ENCODE peak calls at places on chromosomes 1 and 21, in seven cellular contexts. A is foreskin fibroblast, R is psoas muscle, H is testis, F is GM23338, N is nephron progenitor cell, U is progenitor cell of endocrine pancreas. B is an unnamed sample.

GRCh38 chr21:28547795-28548194 is 444.9 kb downstream of the LTN1 start:
- DNase-seq in A (peak; percentile 26), R (peak; percentile 50), H (no peak), F (no peak), N (no peak), U (no peak), B (no peak)

GRCh38 chr1:202343652-202344349 is 2.1 kb upstream of the UBE2T start:
- DNase-seq in A (peak; percentile 61), R (no peak), H (no peak), F (peak; percentile 81), N (no peak), U (no peak), B (no peak)

GRCh38 chr21:45253180-45253579 is 34.5 kb downstream of the POFUT2 start:
- DNase-seq in A (no peak), R (peak; percentile 28), H (no peak), F (no peak), N (no peak), U (peak; percentile 6), B (no peak)

GRCh38 chr1:199313444-199313843 is 674.6 kb downstream of the PTPRC start:
- DNase-seq in A (peak; percentile 28), R (no peak), H (no peak), F (no peak), N (no peak), U (no peak), B (no peak)

GRCh38 chr1:21579788-21580187 is 70.6 kb downstream of the ALPL start:
- DNase-seq in A (no peak), R (no peak), H (no peak), F (no peak), N (no peak), U (no peak), B (no peak)

GRCh38 chr21:35340273-35340672 is 291.2 kb upstream of the RUNX1 start:
- DNase-seq in A (no peak), R (no peak), H (no peak), F (no peak), N (no peak), U (no peak), B (no peak)

GRCh38 chr1:198156111-198156744 is 570 bp upstream of the NEK7 start:
- DNase-seq in A (peak; percentile 90), R (peak; percentile 56), H (peak; percentile 86), F (peak; percentile 84), N (peak; percentile 67), U (peak; percentile 35), B (no peak)

GRCh38 chr1:106290805-106291537 is 765.5 kb upstream of the PRMT6 start:
- DNase-seq in A (no peak), R (no peak), H (peak; percentile 50), F (no peak), N (no peak), U (no peak), B (no peak)

GRCh38 chr1:9108056-9108665 is 20.7 kb downstream of the GPR157 start:
- DNase-seq in A (no peak), R (peak; percentile 37), H (no peak), F (no peak), N (no peak), U (no peak), B (no peak)

GRCh38 chr1:209659909-209660308 is 7.7 kb upstream of the LAMB3 start:
- DNase-seq in A (peak; percentile 43), R (no peak), H (no peak), F (no peak), N (no peak), U (no peak), B (no peak)

GRCh38 chr1:154414606-154415005 is 9.5 kb downstream of the IL6R start:
- DNase-seq in A (no peak), R (peak; percentile 95), H (peak; percentile 60), F (no peak), N (no peak), U (no peak), B (no peak)

GRCh38 chr1:30803562-30803961 is 46.0 kb upstream of the LAPTM5 start:
- DNase-seq in A (no peak), R (no peak), H (no peak), F (no peak), N (no peak), U (no peak), B (no peak)

GRCh38 chr1:241375906-241376305 is 18.9 kb upstream of the RGS7 start:
- DNase-seq in A (no peak), R (no peak), H (no peak), F (no peak), N (no peak), U (no peak), B (no peak)

GRCh38 chr1:232726048-232726779 is 79.0 kb upstream of the MAP10 start:
- DNase-seq in A (no peak), R (no peak), H (no peak), F (peak; percentile 53), N (no peak), U (no peak), B (no peak)

GRCh38 chr1:39107891-39108290 is 81.7 kb downstream of the NDUFS5 start:
- DNase-seq in A (no peak), R (no peak), H (no peak), F (no peak), N (no peak), U (no peak), B (no peak)

GRCh38 chr1:165053273-165053835 is 303.2 kb downstream of the LMX1A start:
- DNase-seq in A (no peak), R (no peak), H (no peak), F (peak; percentile 56), N (no peak), U (no peak), B (no peak)

GRCh38 chr1:29380532-29380931 is 144.2 kb downstream of the PTPRU start:
- DNase-seq in A (peak; percentile 49), R (no peak), H (no peak), F (no peak), N (no peak), U (peak; percentile 2), B (no peak)

GRCh38 chr1:16677552-16678423 is 11.0 kb upstream of the RNU1-3 start:
- DNase-seq in A (peak; percentile 58), R (peak; percentile 62), H (no peak), F (peak; percentile 81), N (peak; percentile 50), U (no peak), B (no peak)

GRCh38 chr1:223792046-223792445 is 53.7 kb downstream of the TP53BP2 start:
- DNase-seq in A (no peak), R (no peak), H (no peak), F (no peak), N (no peak), U (no peak), B (no peak)

DNA sequence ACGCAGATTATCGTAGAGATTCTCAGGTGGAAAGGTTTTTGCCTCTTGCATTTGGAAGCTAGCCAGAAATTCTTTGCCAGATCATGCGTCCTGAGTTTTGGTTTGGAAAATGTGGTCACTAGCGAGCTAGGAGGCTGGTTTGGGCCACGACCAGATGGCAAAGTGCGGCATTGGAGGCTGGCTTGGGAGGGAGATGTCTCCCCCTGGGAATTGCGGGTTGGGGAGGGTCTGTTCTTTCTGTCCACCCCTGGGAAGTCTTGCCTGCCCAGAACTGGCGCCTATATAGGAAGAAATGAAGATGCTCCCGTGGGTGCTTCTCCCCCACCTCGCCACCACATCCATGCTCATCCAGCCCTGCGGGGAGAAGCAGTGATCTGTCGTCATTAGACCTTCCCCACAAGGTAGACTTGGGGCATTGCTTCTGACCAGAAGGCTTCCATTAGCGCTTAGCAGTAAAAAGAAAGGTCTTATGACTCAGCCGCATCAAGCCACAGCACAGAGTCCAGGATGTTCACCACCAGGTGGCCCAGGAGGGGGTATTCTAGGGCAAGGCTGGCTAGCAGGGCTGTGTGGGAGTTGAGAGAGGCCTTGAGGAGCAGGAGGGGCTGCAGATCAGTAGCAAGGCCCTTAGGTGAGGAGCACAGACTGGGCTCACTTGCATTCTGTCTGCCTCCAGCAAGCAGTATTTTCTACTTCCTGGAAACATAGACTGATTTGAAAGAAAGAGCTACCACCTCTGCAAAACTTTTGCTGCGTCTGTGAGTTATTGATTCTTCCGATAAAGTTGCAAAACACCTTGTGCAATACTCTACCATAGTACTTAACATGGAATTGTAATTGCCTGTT is 1.5 kb upstream of the PTP4A2 start:
- DNase-seq in A (peak; percentile 89), R (peak; percentile 72), H (peak; percentile 61), F (peak; percentile 41), N (peak; percentile 56), U (peak; percentile 44), B (no peak)
- TF ChIP-seq CTCF in A (peak; percentile 53), R (peak; percentile 47), H (no peak), F (peak; percentile 30), N (peak; percentile 33), U (peak; percentile 59), B (peak; percentile 42)

GRCh38 chr1:34549199-34549598 is 205.6 kb upstream of the GJB5 start:
- DNase-seq in A (no peak), R (no peak), H (peak; percentile 20), F (peak; percentile 80), N (peak; percentile 32), U (peak; percentile 27), B (no peak)
- TF ChIP-seq CTCF in A (no peak), R (no peak), H (no peak), F (peak; percentile 61), N (no peak), U (peak; percentile 55), B (no peak)

GRCh38 chr1:234188454-234188792 is 184.8 kb upstream of the COA6 start:
- DNase-seq in A (no peak), R (no peak), H (peak; percentile 17), F (peak; percentile 86), N (peak; percentile 20), U (no peak), B (no peak)
- TF ChIP-seq CTCF in A (no peak), R (no peak), H (no peak), F (peak; percentile 87), N (no peak), U (peak; percentile 39), B (no peak)

GRCh38 chr1:67647036-67647798 is 37.8 kb upstream of the GADD45A start:
- DNase-seq in A (peak; percentile 58), R (no peak), H (no peak), F (no peak), N (no peak), U (no peak), B (no peak)

GRCh38 chr1:67650061-67650460 is 34.9 kb upstream of the GADD45A start:
- DNase-seq in A (peak; percentile 26), R (no peak), H (no peak), F (no peak), N (no peak), U (no peak), B (no peak)

GRCh38 chr1:67651031-67651430 is 34.0 kb upstream of the GADD45A start:
- DNase-seq in A (no peak), R (no peak), H (no peak), F (no peak), N (no peak), U (no peak), B (no peak)

GRCh38 chr1:67647814-67648358 is 37.1 kb upstream of the GADD45A start:
- DNase-seq in A (no peak), R (no peak), H (no peak), F (no peak), N (no peak), U (no peak), B (no peak)

DNA sequence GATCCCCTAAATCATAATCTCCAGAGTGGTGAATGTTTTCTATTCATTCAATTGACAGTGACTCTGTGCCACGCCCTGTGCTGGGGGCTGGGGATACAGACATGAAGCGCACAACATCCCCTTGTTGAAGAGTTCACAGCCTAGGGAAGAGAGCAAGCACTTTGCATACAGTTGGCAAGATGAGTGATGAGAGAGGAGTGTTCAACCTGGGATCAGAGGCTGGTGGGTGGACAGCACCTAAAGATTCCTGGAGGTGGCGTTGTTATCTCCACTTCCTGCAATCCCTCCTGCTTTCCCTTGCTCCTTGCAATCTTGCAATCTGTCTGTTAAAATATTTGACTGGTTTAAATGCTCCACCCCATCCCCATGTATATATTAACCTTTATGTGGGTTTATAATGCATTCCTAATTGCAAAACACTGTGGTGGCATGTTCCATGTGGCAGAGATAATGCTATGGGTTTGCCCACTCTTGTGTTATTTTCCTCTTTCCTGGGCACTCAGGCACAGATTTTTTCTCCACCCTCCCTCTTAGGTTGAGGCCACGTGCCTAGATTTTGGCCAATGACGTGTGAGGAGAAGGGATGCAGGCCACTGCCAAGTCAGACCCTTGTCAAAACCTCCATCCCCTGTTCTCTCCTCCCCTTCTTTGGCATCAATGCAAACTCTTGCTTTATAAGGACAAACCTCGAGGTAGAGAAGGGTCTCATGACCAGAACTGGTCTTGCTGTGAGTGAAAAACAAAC is 36.2 kb upstream of the GADD45A start:
- DNase-seq in A (no peak), R (no peak), H (no peak), F (peak; percentile 50), N (no peak), U (no peak), B (no peak)
- TF ChIP-seq CTCF in A (no peak), R (no peak), H (no peak), F (peak; percentile 39), N (no peak), U (no peak), B (no peak)

B was measured in osteocyte.